ENCODE peak calls at places on chromosomes 12 and 14, in four cellular contexts. One of them, this sample, is unnamed.

GRCh38 chr12:82383930-82384513 is 25.7 kb downstream of the METTL25 start:
- DNase-seq in HepG2: no peak
- DNase-seq in A549: no peak
- DNase-seq in K562: no peak
- DNase-seq in this sample: no peak

GRCh38 chr12:144650-145284 is 69.2 kb downstream of the SLC6A12 start:
- DNase-seq in HepG2: no peak
- DNase-seq in A549: no peak
- DNase-seq in K562: no peak
- DNase-seq in this sample: no peak

GRCh38 chr14:75711134-75711795 is 50.2 kb downstream of the TTLL5 start:
- DNase-seq in HepG2: peak
- DNase-seq in A549: peak
- DNase-seq in K562: peak
- DNase-seq in this sample: peak

GRCh38 chr12:6868211-6869048 is 1.1 kb downstream of the TPI1 start:
- DNase-seq in HepG2: no peak
- DNase-seq in A549: no peak
- DNase-seq in K562: no peak
- DNase-seq in this sample: no peak

GRCh38 chr14:84483072-84483410 is 1046.9 kb upstream of the FLRT2 start:
- DNase-seq in HepG2: no peak
- DNase-seq in A549: no peak
- DNase-seq in K562: no peak
- DNase-seq in this sample: no peak

GRCh38 chr12:94042321-94042720 is 106.1 kb upstream of the PLXNC1 start:
- DNase-seq in HepG2: no peak
- DNase-seq in A549: no peak
- DNase-seq in K562: no peak
- DNase-seq in this sample: no peak

GRCh38 chr12:122843472-122843871 is 8.2 kb downstream of the HIP1R start:
- DNase-seq in HepG2: no peak
- DNase-seq in A549: no peak
- DNase-seq in K562: no peak
- DNase-seq in this sample: no peak

GRCh38 chr12:101891462-101891971 is 14.1 kb downstream of the DRAM1 start:
- DNase-seq in HepG2: peak
- DNase-seq in A549: no peak
- DNase-seq in K562: no peak
- DNase-seq in this sample: no peak

GRCh38 chr14:20413785-20414117 is 450 bp upstream of the TEP1 start:
- DNase-seq in HepG2: no peak
- DNase-seq in A549: no peak
- DNase-seq in K562: no peak
- DNase-seq in this sample: no peak

GRCh38 chr14:65320661-65321308 is 91.7 kb upstream of the FUT8 start:
- DNase-seq in HepG2: no peak
- DNase-seq in A549: no peak
- DNase-seq in K562: no peak
- DNase-seq in this sample: no peak

GRCh38 chr12:106329231-106329985 is 26.9 kb downstream of the TCP11L2 start:
- DNase-seq in HepG2: no peak
- DNase-seq in A549: no peak
- DNase-seq in K562: no peak
- DNase-seq in this sample: no peak

GRCh38 chr12:110266980-110267620 is 13.9 kb upstream of the ATP2A2 start:
- DNase-seq in HepG2: no peak
- DNase-seq in A549: no peak
- DNase-seq in K562: peak
- DNase-seq in this sample: no peak

GRCh38 chr12:104414581-104415305 is 42.0 kb upstream of the CHST11 start:
- DNase-seq in HepG2: no peak
- DNase-seq in A549: no peak
- DNase-seq in K562: no peak
- DNase-seq in this sample: peak

GRCh38 chr12:110689002-110689600 is at the start of gene HVCN1:
- DNase-seq in HepG2: no peak
- DNase-seq in A549: no peak
- DNase-seq in K562: peak
- DNase-seq in this sample: peak

DNA sequence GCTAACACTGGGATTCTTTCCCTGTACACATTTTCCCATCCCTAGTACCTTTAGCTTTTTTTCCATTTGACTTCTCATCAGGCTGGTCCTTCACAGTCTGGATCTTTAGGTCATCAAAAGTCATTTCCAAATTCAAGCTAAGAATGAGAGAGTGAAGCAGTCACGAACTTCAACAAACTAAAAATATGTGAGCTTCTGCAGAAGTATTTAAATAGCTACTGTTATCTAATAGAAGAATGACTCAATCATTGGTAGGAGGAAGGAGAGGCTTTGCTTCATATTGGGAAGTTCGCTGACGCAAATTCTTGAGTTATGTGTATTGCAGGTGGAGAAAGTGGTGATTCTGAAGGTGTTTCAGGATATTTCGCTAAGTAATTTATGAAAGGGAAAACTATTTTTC is at the start of gene OLR1:
- DNase-seq in HepG2: no peak
- DNase-seq in A549: no peak
- DNase-seq in K562: no peak
- DNase-seq in this sample: no peak
- TF ChIP-seq NR3C1 in HepG2: no peak
- TF ChIP-seq NR3C1 in A549: no peak
- TF ChIP-seq NR3C1 in K562: no peak
- TF ChIP-seq NR3C1 in this sample: no peak

DNA sequence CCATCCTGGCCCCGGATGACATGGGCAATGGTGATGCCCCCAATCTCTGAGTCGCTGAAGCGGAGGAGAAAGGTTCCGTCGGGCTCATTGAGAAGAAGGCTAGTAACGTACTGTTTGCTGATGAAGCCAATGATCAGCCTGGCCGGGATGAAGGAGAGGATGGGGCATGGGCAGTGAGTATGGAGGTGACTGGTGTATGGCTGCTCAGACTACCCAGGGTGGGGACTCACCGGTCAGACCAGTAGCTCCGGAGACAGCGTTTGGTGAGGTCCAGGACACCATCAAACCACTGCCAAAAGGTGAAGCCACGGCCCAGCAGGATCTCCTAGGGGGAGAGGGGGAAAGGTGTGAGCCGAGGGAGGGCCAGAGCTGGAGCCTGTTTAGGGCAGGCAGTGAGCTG is 10.9 kb downstream of the NAB2 start:
- DNase-seq in HepG2: no peak
- DNase-seq in A549: no peak
- DNase-seq in K562: no peak
- DNase-seq in this sample: no peak
- TF ChIP-seq NR3C1 in HepG2: no peak
- TF ChIP-seq NR3C1 in A549: no peak
- TF ChIP-seq NR3C1 in K562: no peak
- TF ChIP-seq NR3C1 in this sample: no peak

GRCh38 chr14:89270439-89271227 is 146.4 kb downstream of the FOXN3 start:
- DNase-seq in HepG2: no peak
- DNase-seq in A549: no peak
- DNase-seq in K562: no peak
- DNase-seq in this sample: no peak

GRCh38 chr14:89267656-89268055 is 149.4 kb downstream of the FOXN3 start:
- DNase-seq in HepG2: no peak
- DNase-seq in A549: no peak
- DNase-seq in K562: no peak
- DNase-seq in this sample: no peak

GRCh38 chr14:89268514-89268913 is 148.5 kb downstream of the FOXN3 start:
- DNase-seq in HepG2: no peak
- DNase-seq in A549: no peak
- DNase-seq in K562: no peak
- DNase-seq in this sample: no peak

GRCh38 chr14:89267163-89267562 is 149.9 kb downstream of the FOXN3 start:
- DNase-seq in HepG2: no peak
- DNase-seq in A549: no peak
- DNase-seq in K562: no peak
- DNase-seq in this sample: peak

GRCh38 chr14:89269404-89269803 is 147.6 kb downstream of the FOXN3 start:
- DNase-seq in HepG2: peak
- DNase-seq in A549: no peak
- DNase-seq in K562: no peak
- DNase-seq in this sample: no peak
- TF ChIP-seq NR3C1 in HepG2: no peak
- TF ChIP-seq NR3C1 in A549: no peak
- TF ChIP-seq NR3C1 in K562: no peak
- TF ChIP-seq NR3C1 in this sample: no peak

DNA sequence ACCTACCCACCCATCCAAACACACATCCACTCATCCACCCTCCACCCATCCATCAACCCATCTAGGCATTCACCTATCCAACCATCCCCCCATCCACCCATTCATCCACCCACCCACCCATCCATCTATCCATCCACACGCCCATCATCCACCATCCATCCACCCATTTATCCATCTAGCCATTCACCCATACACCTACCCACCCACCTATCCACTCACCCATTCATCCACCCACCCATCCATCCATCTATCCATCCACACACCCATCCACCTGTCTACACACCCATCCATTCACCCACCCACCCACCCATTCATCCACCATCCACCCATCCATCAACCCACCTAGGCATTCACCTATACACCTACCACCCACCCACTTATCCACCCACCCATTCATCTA is 72.6 kb upstream of the GALNT9 start:
- DNase-seq in HepG2: no peak
- DNase-seq in A549: no peak
- DNase-seq in K562: no peak
- DNase-seq in this sample: no peak
- TF ChIP-seq NR3C1 in HepG2: no peak
- TF ChIP-seq NR3C1 in A549: no peak
- TF ChIP-seq NR3C1 in K562: no peak
- TF ChIP-seq NR3C1 in this sample: no peak

DNA sequence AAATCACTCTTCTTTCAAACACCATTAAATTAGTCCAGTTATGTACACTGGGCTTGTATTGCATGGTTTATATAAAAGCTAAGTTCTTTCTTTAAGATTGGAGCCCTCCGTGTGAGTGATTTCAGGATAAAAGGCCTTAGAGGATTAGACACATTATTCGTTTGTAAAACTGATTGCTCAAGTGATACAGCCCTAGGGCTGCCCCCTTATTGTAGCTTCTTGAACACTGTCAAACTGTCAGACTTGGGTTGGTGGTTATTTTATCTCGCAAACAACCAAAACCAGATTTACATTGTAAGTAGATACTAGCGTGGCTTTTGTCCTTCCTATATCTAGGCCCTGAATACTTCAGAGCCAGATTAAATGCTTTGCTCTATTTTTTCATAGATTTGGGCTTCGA is 129.2 kb downstream of the ETV6 start:
- DNase-seq in HepG2: no peak
- DNase-seq in A549: no peak
- DNase-seq in K562: no peak
- DNase-seq in this sample: no peak
- TF ChIP-seq NR3C1 in HepG2: no peak
- TF ChIP-seq NR3C1 in A549: no peak
- TF ChIP-seq NR3C1 in K562: no peak
- TF ChIP-seq NR3C1 in this sample: no peak